ENCODE peak calls at places on chromosomes 13 and 19, in five cellular contexts. T is tibial artery, R is upper lobe of left lung, G is thoracic aorta, Y is DND-41. O is an unnamed sample. For H3K9me3 and H3K4me1, the result is how much of the 10 kb centered on the place peaks cover.

GRCh38 chr13:111322001-111322915 is 1.8 kb downstream of the TEX29 start:
- DNase-seq in R (no peak), Y (no peak), G (no peak), T (peak), O (peak)

GRCh38 chr19:6065685-6066365 is 44.5 kb downstream of the RFX2 start:
- DNase-seq in R (no peak), T (no peak), G (no peak), Y (peak), O (no peak)

GRCh38 chr13:30978981-30979956 is 46.8 kb downstream of the TEX26 start:
- DNase-seq in G (no peak), R (peak), Y (peak), T (no peak), O (peak)

GRCh38 chr19:12244370-12244769 is 50.3 kb downstream of the ZNF44 start:
- DNase-seq in R (no peak), T (no peak), Y (no peak), G (no peak), O (no peak)

GRCh38 chr13:32284927-32285632 is 30.1 kb downstream of the ZAR1L start:
- DNase-seq in G (no peak), Y (no peak), R (no peak), T (no peak), O (peak)

GRCh38 chr13:28355046-28355821 is 139.7 kb downstream of the FLT1 start:
- DNase-seq in Y (no peak), R (no peak), G (no peak), T (no peak), O (no peak)

GRCh38 chr19:3383121-3383722 is 16.8 kb downstream of the NFIC start:
- DNase-seq in G (no peak), Y (no peak), T (peak), R (no peak), O (no peak)

GRCh38 chr13:98345103-98345899 is 168.2 kb upstream of the RNF113B start:
- DNase-seq in T (no peak), R (no peak), Y (no peak), G (no peak), O (no peak)

GRCh38 chr13:25980255-25980654 is 71.6 kb downstream of the SHISA2 start:
- DNase-seq in R (no peak), T (no peak), G (no peak), Y (no peak), O (peak)

GRCh38 chr13:46405457-46405856 is 18.4 kb upstream of the RUBCNL start:
- DNase-seq in R (no peak), G (no peak), T (no peak), Y (no peak), O (no peak)

GRCh38 chr13:21033224-21033855 is 28.0 kb downstream of the LATS2 start:
- DNase-seq in G (no peak), Y (no peak), T (peak), R (no peak), O (no peak)

GRCh38 chr19:50432221-50432626 is 468 bp upstream of the MYBPC2 start:
- DNase-seq in R (no peak), G (no peak), T (no peak), Y (no peak), O (peak)

GRCh38 chr13:76289558-76289957 is 596.6 kb downstream of the KCTD12 start:
- DNase-seq in R (no peak), G (no peak), Y (no peak), T (no peak), O (no peak)

GRCh38 chr19:13262450-13262849 is 112.2 kb downstream of the IER2 start:
- DNase-seq in R (no peak), G (no peak), T (no peak), Y (no peak), O (no peak)

GRCh38 chr19:48991823-48992570 is 1.1 kb downstream of the GYS1 start:
- DNase-seq in R (peak), Y (peak), G (peak), T (peak), O (peak)

GRCh38 chr19:49442793-49443365 is 1.6 kb upstream of the SLC17A7 start:
- DNase-seq in R (peak), Y (peak), T (peak), G (peak), O (peak)

GRCh38 chr19:38617764-38618589 is at the start of gene MAP4K1:
- DNase-seq in R (peak), Y (peak), G (no peak), T (peak), O (peak)
- H3K9me3 ChIP-seq in R (under half), Y (under half), G (under half), T (under half), O (under half)

GRCh38 chr19:4830768-4831265 is 695 bp downstream of the TICAM1 start:
- DNase-seq in Y (no peak), R (no peak), G (no peak), T (no peak), O (no peak)

GRCh38 chr19:4830332-4830731 is 1.2 kb downstream of the TICAM1 start:
- DNase-seq in T (no peak), R (no peak), G (no peak), Y (no peak), O (no peak)

GRCh38 chr19:4831351-4832340 is at the start of gene TICAM1:
- DNase-seq in Y (peak), T (peak), R (peak), G (no peak), O (peak)

GRCh38 chr19:4829001-4829712 is 2.4 kb downstream of the TICAM1 start:
- DNase-seq in G (no peak), T (no peak), Y (no peak), R (no peak), O (peak)

DNA sequence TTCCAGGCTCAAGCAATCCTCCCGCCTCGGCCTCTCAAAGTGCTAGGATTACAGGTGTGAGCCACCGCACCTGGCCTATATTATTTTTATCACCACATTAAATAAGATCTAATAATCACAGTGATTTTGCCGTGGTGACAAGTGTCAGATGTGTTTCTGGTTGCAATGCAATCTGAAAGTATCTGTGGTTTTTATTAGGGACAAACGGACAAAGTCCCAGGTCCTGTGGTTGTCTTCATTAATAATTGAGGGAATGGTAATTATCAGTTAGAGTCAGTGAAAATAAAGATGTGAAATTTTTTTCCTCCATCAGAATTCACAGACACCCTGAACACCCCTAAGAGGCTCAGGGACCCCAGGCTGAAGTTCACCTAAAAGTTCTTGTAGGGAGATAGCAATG is 1.3 kb upstream of the TICAM1 start:
- DNase-seq in R (no peak), T (no peak), G (no peak), Y (no peak), O (no peak)
- H3K4me3 ChIP-seq in R (no peak), T (no peak), G (no peak), Y (no peak), O (no peak)

DNA sequence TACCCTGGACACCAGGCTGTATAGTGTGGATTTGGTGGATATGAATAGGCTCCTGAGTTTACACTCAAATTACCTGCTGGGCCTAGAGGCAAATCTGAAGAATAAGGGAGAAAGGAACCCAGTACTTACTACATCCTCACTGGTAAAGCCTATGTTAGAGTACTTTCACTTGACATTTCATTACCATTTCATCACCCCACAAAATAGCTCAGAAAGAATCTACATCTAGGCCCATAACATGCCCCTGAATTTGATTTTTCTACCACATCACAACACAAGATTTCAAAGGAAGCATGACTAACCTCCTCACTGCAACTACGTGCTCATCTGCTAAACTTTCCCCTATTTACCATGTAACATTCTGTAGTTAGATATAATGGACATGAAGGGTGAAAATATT is 43.3 kb downstream of the VWA8 start:
- DNase-seq in T (no peak), Y (no peak), G (no peak), R (no peak), O (no peak)
- H3K4me1 ChIP-seq in T (under half), Y (under half), G (under half), R (under half), O (under half)

GRCh38 chr13:23909606-23910005 is 12.3 kb upstream of the C1QTNF9B start:
- DNase-seq in Y (no peak), T (no peak), R (no peak), G (no peak), O (no peak)
- H3K9me3 ChIP-seq in Y (under half), T (under half), R (under half), G (under half), O (under half)

O was measured in SJCRH30.